ENCODE peak calls at places on chromosomes 7 and 10, in six cellular contexts. One of them, this sample, is unnamed.

GRCh38 chr10:670990-671389 is 18.5 kb downstream of the DIP2C start:
- DNase-seq in GM12865: no peak
- DNase-seq in HFF-Myc: no peak
- DNase-seq in epithelial cell of esophagus: no peak
- DNase-seq in CD8-positive, alpha-beta T cell: no peak
- DNase-seq in GM23248: no peak
- DNase-seq in this sample: no peak

GRCh38 chr7:28865494-28866257 is 92.5 kb downstream of the TRIL start:
- DNase-seq in epithelial cell of esophagus: no peak
- DNase-seq in GM12865: no peak
- DNase-seq in GM23248: no peak
- DNase-seq in CD8-positive, alpha-beta T cell: no peak
- DNase-seq in HFF-Myc: no peak
- DNase-seq in this sample: no peak

GRCh38 chr10:26790596-26790995 is 70.2 kb downstream of the ABI1 start:
- DNase-seq in CD8-positive, alpha-beta T cell: no peak
- DNase-seq in GM23248: peak
- DNase-seq in epithelial cell of esophagus: peak
- DNase-seq in GM12865: no peak
- DNase-seq in HFF-Myc: no peak
- DNase-seq in this sample: peak

GRCh38 chr7:132055331-132056120 is 499.1 kb upstream of the PODXL start:
- DNase-seq in epithelial cell of esophagus: no peak
- DNase-seq in CD8-positive, alpha-beta T cell: no peak
- DNase-seq in HFF-Myc: no peak
- DNase-seq in GM12865: no peak
- DNase-seq in GM23248: no peak
- DNase-seq in this sample: no peak

GRCh38 chr7:151117565-151117964 is 31.3 kb downstream of the AGAP3 start:
- DNase-seq in epithelial cell of esophagus: no peak
- DNase-seq in GM12865: peak
- DNase-seq in HFF-Myc: no peak
- DNase-seq in CD8-positive, alpha-beta T cell: peak
- DNase-seq in GM23248: no peak
- DNase-seq in this sample: no peak

GRCh38 chr7:85851571-85852193 is 664.8 kb upstream of the SEMA3D start:
- DNase-seq in GM23248: peak
- DNase-seq in GM12865: peak
- DNase-seq in CD8-positive, alpha-beta T cell: no peak
- DNase-seq in epithelial cell of esophagus: peak
- DNase-seq in HFF-Myc: no peak
- DNase-seq in this sample: peak

GRCh38 chr7:157707983-157708720 is 371.3 kb downstream of the DNAJB6 start:
- DNase-seq in GM12865: no peak
- DNase-seq in epithelial cell of esophagus: no peak
- DNase-seq in GM23248: no peak
- DNase-seq in CD8-positive, alpha-beta T cell: no peak
- DNase-seq in HFF-Myc: no peak
- DNase-seq in this sample: no peak

GRCh38 chr10:96935148-96935547 is 103.0 kb downstream of the LCOR start:
- DNase-seq in HFF-Myc: no peak
- DNase-seq in GM23248: no peak
- DNase-seq in GM12865: no peak
- DNase-seq in epithelial cell of esophagus: no peak
- DNase-seq in CD8-positive, alpha-beta T cell: no peak
- DNase-seq in this sample: no peak

GRCh38 chr7:39631736-39632304 is 8.4 kb downstream of the RALA start:
- DNase-seq in GM12865: no peak
- DNase-seq in GM23248: peak
- DNase-seq in HFF-Myc: no peak
- DNase-seq in epithelial cell of esophagus: no peak
- DNase-seq in CD8-positive, alpha-beta T cell: no peak
- DNase-seq in this sample: no peak

GRCh38 chr10:102280397-102281015 is 35.2 kb downstream of the GBF1 start:
- DNase-seq in epithelial cell of esophagus: no peak
- DNase-seq in GM23248: peak
- DNase-seq in CD8-positive, alpha-beta T cell: no peak
- DNase-seq in HFF-Myc: no peak
- DNase-seq in GM12865: no peak
- DNase-seq in this sample: peak

GRCh38 chr10:69319911-69320316 is 41.6 kb downstream of the HK1 start:
- DNase-seq in GM12865: peak
- DNase-seq in HFF-Myc: no peak
- DNase-seq in epithelial cell of esophagus: no peak
- DNase-seq in GM23248: no peak
- DNase-seq in CD8-positive, alpha-beta T cell: no peak
- DNase-seq in this sample: no peak

GRCh38 chr10:69321865-69322264 is 43.6 kb downstream of the HK1 start:
- DNase-seq in epithelial cell of esophagus: no peak
- DNase-seq in HFF-Myc: no peak
- DNase-seq in GM12865: no peak
- DNase-seq in GM23248: no peak
- DNase-seq in CD8-positive, alpha-beta T cell: no peak
- DNase-seq in this sample: no peak

GRCh38 chr10:69321037-69321715 is 42.9 kb downstream of the HK1 start:
- DNase-seq in HFF-Myc: no peak
- DNase-seq in CD8-positive, alpha-beta T cell: no peak
- DNase-seq in GM23248: peak
- DNase-seq in epithelial cell of esophagus: no peak
- DNase-seq in GM12865: no peak
- DNase-seq in this sample: no peak

GRCh38 chr10:69318997-69319727 is 40.9 kb downstream of the HK1 start:
- DNase-seq in epithelial cell of esophagus: peak
- DNase-seq in GM23248: peak
- DNase-seq in HFF-Myc: no peak
- DNase-seq in GM12865: peak
- DNase-seq in CD8-positive, alpha-beta T cell: peak
- DNase-seq in this sample: peak

DNA sequence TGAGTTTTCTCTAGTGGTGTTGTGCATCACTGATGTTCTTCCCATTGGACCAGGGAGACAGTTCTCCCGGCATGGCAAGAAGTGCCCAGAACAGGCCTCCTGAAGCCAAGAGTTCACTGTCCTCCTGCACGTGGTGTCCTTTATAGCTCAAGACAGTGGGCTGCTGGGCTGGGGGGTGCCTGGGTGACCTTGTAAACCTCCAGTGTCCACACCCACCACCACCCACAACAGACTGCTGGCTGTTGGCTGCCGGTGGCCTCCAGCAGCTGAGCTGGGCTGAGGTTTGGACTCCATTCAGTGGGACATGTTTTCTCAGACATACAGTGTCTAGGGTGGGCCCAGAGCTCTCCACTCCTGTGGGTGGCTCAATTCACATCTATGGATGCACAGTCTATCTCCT is 42.2 kb downstream of the HK1 start:
- DNase-seq in CD8-positive, alpha-beta T cell: no peak
- DNase-seq in HFF-Myc: no peak
- DNase-seq in epithelial cell of esophagus: no peak
- DNase-seq in GM23248: no peak
- DNase-seq in GM12865: no peak
- DNase-seq in this sample: no peak
- H3K4me3 ChIP-seq in CD8-positive, alpha-beta T cell: no peak
- H3K4me3 ChIP-seq in HFF-Myc: peak
- H3K4me3 ChIP-seq in epithelial cell of esophagus: peak
- H3K4me3 ChIP-seq in GM23248: peak
- H3K4me3 ChIP-seq in GM12865: peak
- H3K4me3 ChIP-seq in this sample: peak

GRCh38 chr10:128050937-128051336 is 75.3 kb downstream of the MKI67 start:
- DNase-seq in GM23248: peak
- DNase-seq in CD8-positive, alpha-beta T cell: no peak
- DNase-seq in HFF-Myc: no peak
- DNase-seq in GM12865: no peak
- DNase-seq in epithelial cell of esophagus: peak
- DNase-seq in this sample: no peak

GRCh38 chr10:128050117-128050516 is 76.1 kb downstream of the MKI67 start:
- DNase-seq in GM23248: no peak
- DNase-seq in HFF-Myc: no peak
- DNase-seq in CD8-positive, alpha-beta T cell: no peak
- DNase-seq in GM12865: no peak
- DNase-seq in epithelial cell of esophagus: no peak
- DNase-seq in this sample: no peak

GRCh38 chr10:128047337-128047736 is 78.9 kb downstream of the MKI67 start:
- DNase-seq in GM23248: no peak
- DNase-seq in GM12865: peak
- DNase-seq in HFF-Myc: no peak
- DNase-seq in epithelial cell of esophagus: peak
- DNase-seq in CD8-positive, alpha-beta T cell: peak
- DNase-seq in this sample: no peak

GRCh38 chr10:128047991-128048826 is 78.0 kb downstream of the MKI67 start:
- DNase-seq in CD8-positive, alpha-beta T cell: no peak
- DNase-seq in GM12865: peak
- DNase-seq in HFF-Myc: no peak
- DNase-seq in GM23248: peak
- DNase-seq in epithelial cell of esophagus: peak
- DNase-seq in this sample: peak

DNA sequence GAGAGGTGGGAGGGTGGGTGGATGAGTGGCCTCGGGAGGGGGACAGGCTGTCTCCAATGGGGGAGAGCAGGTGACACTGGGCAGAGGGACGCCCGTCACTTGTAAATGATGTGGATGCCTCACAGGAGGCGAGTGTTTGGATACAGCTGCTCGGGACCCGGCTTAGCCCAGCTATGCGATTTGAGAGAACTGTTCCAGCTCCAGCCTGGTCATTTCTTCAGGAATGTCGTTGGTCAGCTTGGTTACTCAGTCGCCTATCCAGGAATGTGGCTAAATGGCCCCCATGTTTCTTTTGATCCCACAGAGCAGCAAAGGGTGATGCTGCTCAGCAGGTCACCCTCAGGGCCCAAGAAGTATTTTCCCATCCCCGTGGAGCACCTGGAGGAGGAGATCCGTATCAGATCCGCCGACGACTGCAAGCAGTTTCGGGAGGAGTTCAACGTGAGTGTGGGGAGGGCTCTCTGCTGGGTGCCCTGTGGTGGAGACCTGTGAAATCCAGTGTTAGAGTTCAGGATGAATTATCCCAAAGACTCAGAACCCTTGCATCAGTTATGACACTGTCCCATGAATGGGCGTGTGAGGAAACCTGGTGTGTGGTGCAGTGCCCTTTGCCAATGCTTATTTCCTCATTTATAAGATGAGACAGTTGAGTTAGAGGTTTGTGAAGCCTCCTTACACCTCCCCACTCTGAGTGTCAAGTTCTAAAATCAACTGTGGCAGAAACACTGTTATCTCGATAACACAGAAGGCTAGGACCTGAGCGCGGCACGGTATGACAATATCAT is 76.8 kb downstream of the MKI67 start:
- DNase-seq in epithelial cell of esophagus: no peak
- DNase-seq in HFF-Myc: no peak
- DNase-seq in CD8-positive, alpha-beta T cell: no peak
- DNase-seq in GM23248: no peak
- DNase-seq in GM12865: no peak
- DNase-seq in this sample: no peak
- H3K4me3 ChIP-seq in epithelial cell of esophagus: peak
- H3K4me3 ChIP-seq in HFF-Myc: no peak
- H3K4me3 ChIP-seq in CD8-positive, alpha-beta T cell: peak
- H3K4me3 ChIP-seq in GM23248: no peak
- H3K4me3 ChIP-seq in GM12865: no peak
- H3K4me3 ChIP-seq in this sample: no peak

DNA sequence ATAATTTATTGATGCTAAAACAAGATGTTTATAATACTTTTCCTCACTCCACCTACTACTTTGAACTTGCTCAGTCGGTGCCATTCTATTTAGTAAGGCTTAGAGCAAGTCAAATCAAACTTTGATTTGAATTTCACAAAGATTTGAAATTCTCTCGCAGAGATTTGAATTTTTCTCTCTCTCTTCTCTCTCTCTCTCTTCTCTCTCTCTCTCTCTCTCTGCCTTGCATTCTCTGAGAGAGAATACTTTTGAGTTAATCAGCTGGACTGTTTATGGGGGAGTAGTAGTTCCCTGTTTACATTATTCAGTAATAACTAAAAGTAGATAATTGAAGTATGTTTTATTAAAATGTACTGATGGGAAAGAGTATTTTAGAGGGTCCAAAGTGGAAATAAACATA is 488.5 kb upstream of the ANKRD30A start:
- DNase-seq in GM12865: no peak
- DNase-seq in CD8-positive, alpha-beta T cell: no peak
- DNase-seq in HFF-Myc: no peak
- DNase-seq in epithelial cell of esophagus: no peak
- DNase-seq in GM23248: no peak
- DNase-seq in this sample: no peak
- H3K4me3 ChIP-seq in GM12865: no peak
- H3K4me3 ChIP-seq in CD8-positive, alpha-beta T cell: no peak
- H3K4me3 ChIP-seq in HFF-Myc: no peak
- H3K4me3 ChIP-seq in epithelial cell of esophagus: no peak
- H3K4me3 ChIP-seq in GM23248: no peak
- H3K4me3 ChIP-seq in this sample: no peak

GRCh38 chr10:70441877-70442205 is 360 bp upstream of the NODAL start:
- DNase-seq in CD8-positive, alpha-beta T cell: no peak
- DNase-seq in HFF-Myc: no peak
- DNase-seq in GM12865: no peak
- DNase-seq in GM23248: no peak
- DNase-seq in epithelial cell of esophagus: peak
- DNase-seq in this sample: no peak

GRCh38 chr10:70444613-70445222 is 3.2 kb upstream of the NODAL start:
- DNase-seq in CD8-positive, alpha-beta T cell: no peak
- DNase-seq in epithelial cell of esophagus: no peak
- DNase-seq in GM23248: no peak
- DNase-seq in GM12865: no peak
- DNase-seq in HFF-Myc: no peak
- DNase-seq in this sample: no peak

GRCh38 chr10:70442332-70442988 is 979 bp upstream of the NODAL start:
- DNase-seq in GM23248: no peak
- DNase-seq in GM12865: no peak
- DNase-seq in epithelial cell of esophagus: peak
- DNase-seq in HFF-Myc: no peak
- DNase-seq in CD8-positive, alpha-beta T cell: no peak
- DNase-seq in this sample: no peak

GRCh38 chr10:70440296-70441160 is 953 bp downstream of the NODAL start:
- DNase-seq in epithelial cell of esophagus: no peak
- DNase-seq in GM23248: peak
- DNase-seq in GM12865: no peak
- DNase-seq in HFF-Myc: no peak
- DNase-seq in CD8-positive, alpha-beta T cell: no peak
- DNase-seq in this sample: no peak

DNA sequence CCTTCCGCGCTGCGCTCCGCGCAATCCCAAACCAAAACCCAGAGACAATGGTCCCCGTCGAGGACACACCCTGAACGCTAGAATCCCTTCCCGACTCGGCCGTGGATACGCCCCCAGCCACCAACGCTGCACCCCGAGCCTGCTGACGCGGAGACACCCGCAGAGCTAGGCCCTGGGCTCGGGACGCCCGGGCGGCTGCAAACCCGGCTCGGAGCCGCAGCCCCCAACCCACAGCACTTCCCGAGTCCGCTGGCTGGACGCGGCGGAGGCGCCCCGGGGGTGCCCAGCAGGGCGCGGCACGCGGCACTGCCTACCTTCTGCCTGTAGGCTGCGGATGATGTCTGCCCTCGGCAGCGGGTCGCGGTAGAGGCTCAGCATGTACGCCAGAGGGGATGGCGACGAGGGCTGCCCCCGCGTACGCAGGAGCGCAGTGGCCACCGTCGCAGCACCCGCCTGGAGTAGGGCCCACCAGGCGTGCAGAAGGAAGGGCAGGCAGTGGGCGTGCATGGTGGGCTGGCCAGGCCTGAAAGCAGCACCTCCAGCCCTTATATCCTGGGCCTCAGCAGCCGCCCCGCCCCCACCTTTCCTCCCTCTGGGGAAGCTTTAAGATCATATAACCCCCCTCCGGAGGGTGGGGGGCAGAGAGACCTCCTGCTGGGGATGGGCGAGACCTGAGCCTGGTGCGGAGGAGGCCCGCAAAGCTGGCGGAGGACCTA is at the start of gene NODAL:
- DNase-seq in CD8-positive, alpha-beta T cell: no peak
- DNase-seq in GM12865: no peak
- DNase-seq in epithelial cell of esophagus: no peak
- DNase-seq in GM23248: no peak
- DNase-seq in HFF-Myc: no peak
- DNase-seq in this sample: no peak
- H3K4me3 ChIP-seq in CD8-positive, alpha-beta T cell: peak
- H3K4me3 ChIP-seq in GM12865: no peak
- H3K4me3 ChIP-seq in epithelial cell of esophagus: no peak
- H3K4me3 ChIP-seq in GM23248: peak
- H3K4me3 ChIP-seq in HFF-Myc: no peak
- H3K4me3 ChIP-seq in this sample: no peak

This sample was measured in fibroblast of the aortic adventitia.